ENCODE peak calls at places on chromosome 4, in seven cellular contexts. R is fibroblast of mammary gland, G is GM12878, D is tibial artery, I is AG10803, P is stomach, Y is A673. C is an unnamed sample.

GRCh38 chr4:176569301-176569700 is 223.4 kb downstream of the VEGFC start:
- DNase-seq in G (no peak), D (no peak), Y (no peak), R (peak), I (no peak), P (no peak), C (peak)

GRCh38 chr4:74948279-74948678 is 15.4 kb downstream of the PARM1 start:
- DNase-seq in Y (no peak), R (no peak), G (no peak), D (no peak), P (no peak), I (no peak), C (no peak)

GRCh38 chr4:1593038-1593417 is 91.1 kb downstream of the FAM53A start:
- DNase-seq in D (no peak), R (no peak), Y (no peak), P (no peak), I (no peak), G (no peak), C (no peak)

GRCh38 chr4:165355900-165356300 is 22.9 kb upstream of the CPE start:
- DNase-seq in P (no peak), G (no peak), I (peak), D (peak), R (peak), Y (peak), C (peak)

GRCh38 chr4:60724623-60725022 is 475.5 kb upstream of the ADGRL3 start:
- DNase-seq in I (peak), G (no peak), D (no peak), R (peak), Y (no peak), P (no peak), C (peak)

GRCh38 chr4:1260418-1261106 is 11.6 kb upstream of the CTBP1 start:
- DNase-seq in G (no peak), I (no peak), P (no peak), R (no peak), D (no peak), Y (no peak), C (no peak)

GRCh38 chr4:84727491-84727890 is 144.6 kb downstream of the CDS1 start:
- DNase-seq in G (no peak), D (no peak), Y (no peak), R (no peak), P (no peak), I (no peak), C (no peak)

GRCh38 chr4:8199594-8200301 is 658 bp downstream of the SH3TC1 start:
- DNase-seq in I (no peak), D (no peak), P (peak), Y (no peak), R (no peak), G (no peak), C (peak)

GRCh38 chr4:110164251-110164650 is 34.2 kb downstream of the ELOVL6 start:
- DNase-seq in D (no peak), G (no peak), P (no peak), R (peak), I (peak), Y (no peak), C (peak)

GRCh38 chr4:148445071-148445902 is 3.1 kb upstream of the NR3C2 start:
- DNase-seq in P (peak), G (no peak), R (no peak), I (no peak), D (peak), Y (peak), C (no peak)

GRCh38 chr4:5863461-5864113 is 29.3 kb downstream of the CRMP1 start:
- DNase-seq in I (peak), P (no peak), R (peak), D (no peak), G (no peak), Y (peak), C (peak)

GRCh38 chr4:181294421-181294820 is 948.8 kb upstream of the TENM3 start:
- DNase-seq in P (no peak), G (no peak), D (no peak), R (no peak), Y (no peak), I (no peak), C (no peak)
- TF ChIP-seq CTCF in P (no peak), G (no peak), D (no peak), R (no peak), Y (no peak), I (no peak), C (no peak)

DNA sequence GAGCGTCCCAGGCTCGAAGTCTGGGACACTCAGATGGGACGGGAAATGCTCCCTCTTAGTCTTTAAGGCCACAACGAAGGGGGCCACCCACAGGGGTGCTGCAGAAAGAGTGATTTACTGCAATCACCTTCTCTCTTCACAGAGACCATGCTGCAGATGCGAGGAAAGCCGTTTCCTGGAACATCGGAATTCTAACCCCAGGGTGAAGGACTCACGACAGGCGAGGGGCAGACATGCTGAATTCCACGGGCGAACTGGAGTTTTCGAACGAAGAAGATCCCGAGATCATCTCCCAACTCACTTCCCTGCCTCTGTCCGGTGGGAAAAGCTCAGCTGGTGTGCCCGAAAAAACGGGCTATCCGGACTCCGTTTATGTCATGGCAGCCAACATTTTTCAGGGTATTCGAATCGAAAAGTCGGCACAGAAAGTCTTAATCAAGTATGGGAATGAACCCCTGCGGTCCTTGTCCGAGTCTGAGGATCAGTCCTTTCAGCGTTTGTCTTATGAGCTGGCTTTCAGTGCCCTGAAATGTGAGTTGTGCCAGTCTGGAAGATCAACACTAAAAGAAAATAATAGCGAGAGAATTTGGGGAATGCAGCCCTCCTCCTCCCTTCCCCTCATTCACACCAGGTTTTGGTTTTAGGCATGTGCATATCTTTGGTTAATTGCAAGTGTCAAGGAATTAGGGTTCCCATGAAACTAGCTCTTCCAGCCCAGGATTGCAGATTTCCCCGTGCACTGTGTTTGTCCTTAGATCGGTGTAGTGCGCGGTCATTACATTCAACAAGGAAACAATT is 905 bp downstream of the NSUN7 start:
- DNase-seq in R (no peak), D (no peak), G (no peak), P (no peak), I (peak), Y (peak), C (peak)
- H3K4me3 ChIP-seq in R (peak), D (peak), G (peak), P (peak), I (peak), Y (peak), C (peak)

GRCh38 chr4:120443111-120443510 is 376.5 kb upstream of the MAD2L1 start:
- DNase-seq in G (no peak), P (no peak), D (no peak), Y (no peak), I (peak), R (peak), C (no peak)
- TF ChIP-seq CTCF in G (no peak), P (no peak), D (no peak), Y (no peak), I (no peak), R (no peak), C (no peak)

GRCh38 chr4:38320833-38321232 is 343.2 kb upstream of the KLF3 start:
- DNase-seq in P (no peak), Y (no peak), I (no peak), D (no peak), G (no peak), R (no peak), C (no peak)
- H3K4me3 ChIP-seq in P (no peak), Y (no peak), I (no peak), D (no peak), G (no peak), R (no peak), C (no peak)

C was measured in epithelial cell of esophagus.